ENCODE peak calls at places on chromosomes 13 and 19, in four cellular contexts. One of them, this sample, is unnamed. For H3K4me1, the result is how much of the 10 kb centered on the place peaks cover.

GRCh38 chr13:62663767-62664166 is 1248.1 kb upstream of the PCDH20 start:
- DNase-seq in astrocyte: no peak
- DNase-seq in tibial artery: no peak
- DNase-seq in mucosa of descending colon: no peak
- DNase-seq in this sample: no peak

GRCh38 chr13:100063333-100063732 is 25.6 kb upstream of the PCCA start:
- DNase-seq in astrocyte: no peak
- DNase-seq in tibial artery: no peak
- DNase-seq in mucosa of descending colon: no peak
- DNase-seq in this sample: no peak

GRCh38 chr19:17846146-17846545 is 1.6 kb downstream of the JAK3 start:
- DNase-seq in astrocyte: no peak
- DNase-seq in mucosa of descending colon: no peak
- DNase-seq in tibial artery: no peak
- DNase-seq in this sample: no peak

GRCh38 chr19:5403968-5404640 is 51.1 kb upstream of the ZNRF4 start:
- DNase-seq in mucosa of descending colon: peak
- DNase-seq in astrocyte: peak
- DNase-seq in tibial artery: peak
- DNase-seq in this sample: peak

GRCh38 chr19:50925734-50926133 is 14.5 kb upstream of the KLK4 start:
- DNase-seq in tibial artery: no peak
- DNase-seq in mucosa of descending colon: no peak
- DNase-seq in astrocyte: no peak
- DNase-seq in this sample: no peak

GRCh38 chr13:75402787-75403186 is 79.2 kb downstream of the TBC1D4 start:
- DNase-seq in mucosa of descending colon: no peak
- DNase-seq in astrocyte: no peak
- DNase-seq in tibial artery: no peak
- DNase-seq in this sample: no peak

GRCh38 chr19:55112781-55113569 is 4.5 kb downstream of the PPP1R12C start:
- DNase-seq in mucosa of descending colon: no peak
- DNase-seq in astrocyte: no peak
- DNase-seq in tibial artery: no peak
- DNase-seq in this sample: no peak

GRCh38 chr19:45814166-45814780 is 835 bp downstream of the RSPH6A start:
- DNase-seq in tibial artery: no peak
- DNase-seq in astrocyte: no peak
- DNase-seq in mucosa of descending colon: no peak
- DNase-seq in this sample: peak

GRCh38 chr13:93029536-93029935 is 197.1 kb upstream of the GPC6 start:
- DNase-seq in mucosa of descending colon: no peak
- DNase-seq in astrocyte: peak
- DNase-seq in tibial artery: no peak
- DNase-seq in this sample: no peak

GRCh38 chr13:32334676-32335075 is 19.4 kb downstream of the BRCA2 start:
- DNase-seq in tibial artery: no peak
- DNase-seq in astrocyte: no peak
- DNase-seq in mucosa of descending colon: no peak
- DNase-seq in this sample: no peak

GRCh38 chr19:12991296-12991695 is 4.0 kb upstream of the NFIX start:
- DNase-seq in tibial artery: no peak
- DNase-seq in mucosa of descending colon: no peak
- DNase-seq in astrocyte: no peak
- DNase-seq in this sample: no peak

GRCh38 chr13:24228852-24229458 is 68.4 kb downstream of the SPATA13 start:
- DNase-seq in astrocyte: peak
- DNase-seq in mucosa of descending colon: peak
- DNase-seq in tibial artery: no peak
- DNase-seq in this sample: peak

GRCh38 chr13:57018915-57019314 is 121.8 kb upstream of the PRR20A start:
- DNase-seq in tibial artery: no peak
- DNase-seq in astrocyte: no peak
- DNase-seq in mucosa of descending colon: peak
- DNase-seq in this sample: no peak

GRCh38 chr19:46887240-46887782 is 26.5 kb downstream of the ARHGAP35 start:
- DNase-seq in mucosa of descending colon: no peak
- DNase-seq in tibial artery: no peak
- DNase-seq in astrocyte: peak
- DNase-seq in this sample: no peak

GRCh38 chr19:55283548-55284393 is at the start of gene BRSK1:
- DNase-seq in tibial artery: no peak
- DNase-seq in mucosa of descending colon: no peak
- DNase-seq in astrocyte: peak
- DNase-seq in this sample: no peak

GRCh38 chr19:27671876-27672275 is 1541.1 kb downstream of the UQCRFS1 start:
- DNase-seq in tibial artery: peak
- DNase-seq in mucosa of descending colon: no peak
- DNase-seq in astrocyte: no peak
- DNase-seq in this sample: no peak

GRCh38 chr19:18712981-18713380 is 29.5 kb downstream of the CRTC1 start:
- DNase-seq in astrocyte: no peak
- DNase-seq in tibial artery: no peak
- DNase-seq in mucosa of descending colon: no peak
- DNase-seq in this sample: no peak

GRCh38 chr19:35063940-35064818 is 22.7 kb downstream of the HPN start:
- DNase-seq in tibial artery: no peak
- DNase-seq in mucosa of descending colon: no peak
- DNase-seq in astrocyte: peak
- DNase-seq in this sample: no peak

GRCh38 chr13:24181991-24182702 is 21.6 kb downstream of the SPATA13 start:
- DNase-seq in astrocyte: no peak
- DNase-seq in mucosa of descending colon: no peak
- DNase-seq in tibial artery: no peak
- DNase-seq in this sample: no peak

GRCh38 chr13:42393573-42394360 is 121.8 kb downstream of the AKAP11 start:
- DNase-seq in mucosa of descending colon: no peak
- DNase-seq in tibial artery: no peak
- DNase-seq in astrocyte: no peak
- DNase-seq in this sample: no peak

GRCh38 chr13:42330991-42331390 is 59.0 kb downstream of the AKAP11 start:
- DNase-seq in astrocyte: no peak
- DNase-seq in mucosa of descending colon: no peak
- DNase-seq in tibial artery: no peak
- DNase-seq in this sample: no peak

GRCh38 chr19:32421589-32422361 is 16.2 kb downstream of the DPY19L3 start:
- DNase-seq in mucosa of descending colon: no peak
- DNase-seq in astrocyte: no peak
- DNase-seq in tibial artery: no peak
- DNase-seq in this sample: no peak

GRCh38 chr19:51590441-51590840 is 19.4 kb downstream of the ZNF175 start:
- DNase-seq in mucosa of descending colon: no peak
- DNase-seq in astrocyte: no peak
- DNase-seq in tibial artery: no peak
- DNase-seq in this sample: no peak

GRCh38 chr19:39848392-39848791 is 2.2 kb upstream of the FBL start:
- DNase-seq in mucosa of descending colon: no peak
- DNase-seq in astrocyte: no peak
- DNase-seq in tibial artery: no peak
- DNase-seq in this sample: no peak

GRCh38 chr19:7928741-7929701 is 3.1 kb upstream of the CTXN1 start:
- DNase-seq in tibial artery: peak
- DNase-seq in mucosa of descending colon: no peak
- DNase-seq in astrocyte: peak
- DNase-seq in this sample: no peak

GRCh38 chr19:15432018-15432494 is 13.3 kb upstream of the AKAP8L start:
- DNase-seq in mucosa of descending colon: no peak
- DNase-seq in astrocyte: no peak
- DNase-seq in tibial artery: no peak
- DNase-seq in this sample: no peak

GRCh38 chr19:13069415-13070369 is 33.0 kb downstream of the LYL1 start:
- DNase-seq in tibial artery: no peak
- DNase-seq in astrocyte: no peak
- DNase-seq in mucosa of descending colon: no peak
- DNase-seq in this sample: no peak

DNA sequence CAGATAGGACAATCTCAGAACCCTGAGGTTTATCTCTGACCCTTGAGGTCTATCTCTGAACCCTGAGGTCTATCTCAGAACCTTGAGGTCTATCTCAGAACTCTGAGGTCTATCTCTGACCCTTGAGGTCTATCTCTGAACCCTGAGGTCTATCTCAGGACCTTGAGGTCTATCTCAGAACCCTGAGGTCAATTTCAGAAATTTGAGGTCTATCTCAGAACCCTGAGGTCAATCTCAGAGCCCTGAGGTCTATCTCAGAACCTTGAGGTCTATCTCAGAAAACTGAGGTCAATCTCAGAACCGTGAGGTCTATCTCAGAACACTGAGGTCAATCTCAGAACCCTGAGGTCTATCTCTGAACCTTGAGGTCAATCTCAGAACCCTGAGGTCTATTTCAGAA is 2.3 kb downstream of the TLE2 start:
- DNase-seq in tibial artery: no peak
- DNase-seq in mucosa of descending colon: no peak
- DNase-seq in astrocyte: no peak
- DNase-seq in this sample: no peak
- TF ChIP-seq CTCF in tibial artery: no peak
- TF ChIP-seq CTCF in mucosa of descending colon: no peak
- TF ChIP-seq CTCF in astrocyte: no peak
- TF ChIP-seq CTCF in this sample: no peak

DNA sequence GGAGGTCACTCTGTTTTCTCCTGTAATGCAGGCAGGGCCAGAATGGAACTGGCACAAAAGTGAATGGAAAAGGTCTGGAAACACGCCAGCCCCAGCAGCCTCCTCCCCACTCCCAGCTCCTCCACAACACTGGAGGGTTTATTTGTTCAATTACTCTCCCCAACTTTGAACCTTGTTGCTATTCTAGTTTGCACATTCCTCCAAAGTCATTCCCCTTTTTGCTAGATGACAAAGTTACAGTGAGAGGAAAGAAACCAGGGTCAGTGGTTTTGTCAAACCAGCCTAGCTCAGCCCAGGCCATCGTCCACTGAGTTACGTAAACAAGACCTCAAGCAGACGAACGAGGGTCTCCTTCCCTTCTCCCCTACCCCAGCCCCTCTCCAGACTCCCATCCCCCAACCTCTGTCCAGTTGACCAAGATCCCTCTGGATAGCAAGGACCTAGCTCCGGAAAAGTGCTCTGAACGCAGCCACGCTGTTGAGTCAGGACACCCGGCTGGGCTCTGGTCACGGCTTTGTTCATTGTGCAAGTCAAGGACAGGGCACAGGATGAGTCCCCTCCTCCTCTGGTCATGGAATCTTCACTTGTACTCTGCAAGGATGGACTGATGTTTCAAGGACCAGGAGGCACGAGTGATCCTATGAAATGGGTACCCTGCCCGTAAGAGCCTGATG is 180.0 kb downstream of the USP12 start:
- DNase-seq in mucosa of descending colon: no peak
- DNase-seq in astrocyte: no peak
- DNase-seq in tibial artery: no peak
- DNase-seq in this sample: no peak
- H3K4me1 ChIP-seq in mucosa of descending colon: under half
- H3K4me1 ChIP-seq in astrocyte: under half
- H3K4me1 ChIP-seq in tibial artery: under half
- H3K4me1 ChIP-seq in this sample: under half

DNA sequence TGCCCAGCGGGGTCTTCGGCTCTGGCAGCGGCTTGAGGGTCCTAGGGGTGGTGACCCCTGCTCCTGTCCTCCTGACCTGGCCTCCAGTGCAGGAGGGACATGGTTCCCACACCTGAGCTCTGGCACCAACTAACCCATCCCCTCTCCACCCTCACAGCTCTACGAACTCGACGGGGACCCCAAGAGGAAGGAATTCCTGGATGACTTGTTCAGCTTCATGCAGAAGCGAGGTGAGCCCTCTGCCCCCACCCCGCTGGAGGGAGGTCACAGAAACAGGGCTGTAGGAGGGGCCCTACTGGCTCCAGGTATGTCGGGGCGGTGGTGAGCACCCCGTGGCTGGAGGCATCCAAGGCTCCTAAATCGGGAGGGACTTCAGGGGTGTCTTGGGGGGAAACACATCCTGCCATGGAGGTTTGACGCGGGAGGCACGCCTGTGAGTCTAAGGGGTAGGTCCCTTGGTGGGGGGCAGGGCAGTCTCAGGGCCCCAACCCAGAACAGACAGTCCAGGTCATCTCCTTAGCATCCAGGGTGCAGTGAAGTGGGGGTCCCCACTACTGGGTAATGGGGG is 24.1 kb upstream of the WDR18 start:
- DNase-seq in tibial artery: no peak
- DNase-seq in mucosa of descending colon: no peak
- DNase-seq in astrocyte: no peak
- DNase-seq in this sample: no peak
- TF ChIP-seq CTCF in tibial artery: no peak
- TF ChIP-seq CTCF in mucosa of descending colon: no peak
- TF ChIP-seq CTCF in astrocyte: no peak
- TF ChIP-seq CTCF in this sample: no peak

GRCh38 chr13:40637644-40638043 is 28.8 kb downstream of the FOXO1 start:
- DNase-seq in tibial artery: no peak
- DNase-seq in mucosa of descending colon: peak
- DNase-seq in astrocyte: no peak
- DNase-seq in this sample: no peak

GRCh38 chr13:40631605-40632004 is 34.8 kb downstream of the FOXO1 start:
- DNase-seq in mucosa of descending colon: no peak
- DNase-seq in tibial artery: no peak
- DNase-seq in astrocyte: no peak
- DNase-seq in this sample: no peak

GRCh38 chr13:40629678-40630384 is 36.6 kb downstream of the FOXO1 start:
- DNase-seq in tibial artery: no peak
- DNase-seq in mucosa of descending colon: no peak
- DNase-seq in astrocyte: no peak
- DNase-seq in this sample: no peak

GRCh38 chr13:40635315-40635995 is 31.0 kb downstream of the FOXO1 start:
- DNase-seq in mucosa of descending colon: no peak
- DNase-seq in astrocyte: no peak
- DNase-seq in tibial artery: no peak
- DNase-seq in this sample: no peak

GRCh38 chr13:40632915-40633314 is 33.5 kb downstream of the FOXO1 start:
- DNase-seq in mucosa of descending colon: no peak
- DNase-seq in astrocyte: no peak
- DNase-seq in tibial artery: no peak
- DNase-seq in this sample: no peak
- H3K4me1 ChIP-seq in mucosa of descending colon: under half
- H3K4me1 ChIP-seq in astrocyte: under half
- H3K4me1 ChIP-seq in tibial artery: under half
- H3K4me1 ChIP-seq in this sample: under half